ENCODE peak calls at places on chromosomes 1 and 21, in four cellular contexts. R is tibial nerve, B is breast epithelium, H is heart left ventricle. L is an unnamed sample.

GRCh38 chr1:228687562-228687961 is 47.7 kb upstream of the RHOU start:
- DNase-seq in R (no peak), B (no peak), H (no peak), L (no peak)

GRCh38 chr1:33634806-33635205 is 162.4 kb downstream of the ZSCAN20 start:
- DNase-seq in R (no peak), B (no peak), H (no peak), L (no peak)

GRCh38 chr1:85284202-85284601 is 7.8 kb upstream of the BCL10 start:
- DNase-seq in R (no peak), B (no peak), H (no peak), L (no peak)

GRCh38 chr1:17531682-17532487 is 7.6 kb upstream of the ARHGEF10L start:
- DNase-seq in R (peak; percentile 47), B (no peak), H (peak; percentile 88), L (no peak)

GRCh38 chr1:11520531-11521233 is 41.7 kb downstream of the DISP3 start:
- DNase-seq in R (no peak), B (peak; percentile 50), H (no peak), L (no peak)

GRCh38 chr1:196535727-196536126 is 72.5 kb downstream of the KCNT2 start:
- DNase-seq in R (no peak), B (no peak), H (no peak), L (no peak)

GRCh38 chr1:15683411-15684039 is 595 bp upstream of the PLEKHM2 start:
- DNase-seq in R (no peak), B (no peak), H (no peak), L (no peak)

GRCh38 chr1:247332215-247332900 is 691 bp upstream of the ZNF496 start:
- DNase-seq in R (no peak), B (no peak), H (peak; percentile 58), L (no peak)

GRCh38 chr21:16775056-16775455 is 737.8 kb upstream of the CXADR start:
- DNase-seq in R (no peak), B (no peak), H (no peak), L (no peak)

GRCh38 chr1:78440381-78440793 is 50.4 kb upstream of the PTGFR start:
- DNase-seq in R (no peak), B (no peak), H (no peak), L (peak; percentile 6)

GRCh38 chr1:24505816-24506215 is 3.2 kb downstream of the RCAN3 start:
- DNase-seq in R (no peak), B (no peak), H (no peak), L (no peak)

GRCh38 chr1:218467101-218467728 is 122.1 kb downstream of the TGFB2 start:
- DNase-seq in R (no peak), B (no peak), H (no peak), L (no peak)

GRCh38 chr1:61741682-61742619 is at the start of gene PATJ:
- DNase-seq in R (peak; percentile 25), B (peak; percentile 88), H (peak; percentile 57), L (peak; percentile 51)

GRCh38 chr1:61743716-61744620 is 1.7 kb downstream of the PATJ start:
- DNase-seq in R (no peak), B (no peak), H (no peak), L (no peak)

GRCh38 chr1:61743432-61743705 is 1.1 kb downstream of the PATJ start:
- DNase-seq in R (no peak), B (no peak), H (no peak), L (no peak)

GRCh38 chr1:61746768-61747167 is 4.5 kb downstream of the PATJ start:
- DNase-seq in R (no peak), B (no peak), H (no peak), L (no peak)

GRCh38 chr1:61742620-61743431 is 546 bp downstream of the PATJ start:
- DNase-seq in R (peak; percentile 22), B (no peak), H (peak; percentile 51), L (peak; percentile 61)
- TF ChIP-seq POLR2A in R (no peak), B (no peak), H (no peak), L (peak; percentile 19)

GRCh38 chr1:56531624-56532358 is 47.6 kb downstream of the PLPP3 start:
- DNase-seq in R (no peak), B (no peak), H (no peak), L (no peak)
- TF ChIP-seq POLR2A in R (no peak), B (no peak), H (no peak), L (no peak)

GRCh38 chr1:100132566-100133477 is at the start of the genes SASS6 and TRMT13:
- DNase-seq in R (peak; percentile 89), B (peak; percentile 94), H (peak; percentile 98), L (peak; percentile 73)
- TF ChIP-seq POLR2A in R (no peak), B (no peak), H (peak; percentile 30), L (peak; percentile 45)

GRCh38 chr1:43531453-43531905 is 796 bp downstream of the PTPRF start:
- DNase-seq in R (no peak), B (no peak), H (no peak), L (peak; percentile 41)
- TF ChIP-seq POLR2A in R (no peak), B (no peak), H (no peak), L (peak; percentile 14)

L was measured in H54.